ENCODE peak calls at places on chromosomes 3 and 15, in four cellular contexts. C is HepG2, K is K562, S is HCT116. N is an unnamed sample.

GRCh38 chr3:161372321-161373260 is 1.3 kb upstream of the SPTSSB start:
- DNase-seq in C (no peak), K (no peak), S (peak), N (no peak)

GRCh38 chr3:56700136-56700535 is 17.1 kb upstream of the TASOR start:
- DNase-seq in C (no peak), K (no peak), S (no peak), N (no peak)

GRCh38 chr15:93088981-93089854 is at the start of gene RGMA:
- DNase-seq in C (no peak), K (no peak), S (no peak), N (no peak)

GRCh38 chr3:115537669-115538068 is 85.6 kb upstream of the GAP43 start:
- DNase-seq in C (no peak), K (no peak), S (no peak), N (no peak)

GRCh38 chr15:86961669-86962068 is 882.0 kb downstream of the AGBL1 start:
- DNase-seq in C (no peak), K (no peak), S (no peak), N (no peak)

GRCh38 chr3:123723527-123724168 is 138.8 kb upstream of the HACD2 start:
- DNase-seq in C (peak), K (peak), S (peak), N (peak)

GRCh38 chr3:184874709-184875644 is 63.0 kb downstream of the VPS8 start:
- DNase-seq in C (peak), K (peak), S (peak), N (peak)

GRCh38 chr3:185486371-185486770 is 12.5 kb downstream of the TMEM41A start:
- DNase-seq in C (no peak), K (no peak), S (no peak), N (no peak)

GRCh38 chr3:165279471-165279870 is 83.3 kb upstream of the SLITRK3 start:
- DNase-seq in C (no peak), K (no peak), S (no peak), N (no peak)

GRCh38 chr15:41013698-41014414 is 60.6 kb downstream of the CHAC1 start:
- DNase-seq in C (no peak), K (no peak), S (no peak), N (no peak)

GRCh38 chr15:66982250-66982649 is 83.2 kb upstream of the SMAD3 start:
- DNase-seq in C (no peak), K (no peak), S (no peak), N (no peak)

GRCh38 chr3:8869613-8870012 is 93.7 kb downstream of the RAD18 start:
- DNase-seq in C (peak), K (no peak), S (peak), N (peak)

GRCh38 chr3:185737020-185737419 is 87.8 kb downstream of the IGF2BP2 start:
- DNase-seq in C (no peak), K (no peak), S (no peak), N (no peak)

GRCh38 chr15:74420193-74420905 is 13.4 kb downstream of the SEMA7A start:
- DNase-seq in C (peak), K (no peak), S (no peak), N (no peak)

GRCh38 chr3:177473184-177473583 is 275.9 kb upstream of the TBL1XR1 start:
- DNase-seq in C (no peak), K (no peak), S (no peak), N (no peak)

GRCh38 chr3:81868597-81868996 is 107.2 kb upstream of the GBE1 start:
- DNase-seq in C (no peak), K (no peak), S (no peak), N (no peak)

GRCh38 chr3:49882182-49882581 is 12.5 kb upstream of the CAMKV start:
- DNase-seq in C (no peak), K (no peak), S (no peak), N (no peak)

GRCh38 chr3:197881601-197882000 is 68.4 kb upstream of the RPL35A start:
- DNase-seq in C (no peak), K (no peak), S (no peak), N (no peak)

GRCh38 chr3:12017487-12017886 is 13.3 kb downstream of the SYN2 start:
- DNase-seq in C (no peak), K (no peak), S (no peak), N (no peak)

GRCh38 chr3:38471260-38471857 is 17.7 kb downstream of the ACVR2B start:
- DNase-seq in C (peak), K (no peak), S (no peak), N (no peak)

GRCh38 chr3:107662109-107662477 is 139.3 kb downstream of the BBX start:
- DNase-seq in C (no peak), K (no peak), S (no peak), N (no peak)

GRCh38 chr3:151843275-151843674 is 29.4 kb downstream of the AADAC start:
- DNase-seq in C (no peak), K (no peak), S (no peak), N (no peak)

GRCh38 chr3:138479355-138479964 is 45.0 kb downstream of the ESYT3 start:
- DNase-seq in C (peak), K (peak), S (peak), N (peak)

GRCh38 chr3:18446067-18446793 is 21.1 kb upstream of the SATB1 start:
- DNase-seq in C (no peak), K (no peak), S (no peak), N (no peak)

GRCh38 chr3:126577256-126577655 is 18.5 kb upstream of the C3orf22 start:
- DNase-seq in C (no peak), K (no peak), S (no peak), N (no peak)

GRCh38 chr15:82554351-82554750 is 14.1 kb upstream of the RPS17 start:
- DNase-seq in C (no peak), K (no peak), S (no peak), N (no peak)

GRCh38 chr3:49199244-49199899 is 28.0 kb downstream of the KLHDC8B start:
- DNase-seq in C (no peak), K (no peak), S (no peak), N (no peak)

GRCh38 chr3:88957751-88958452 is 149.5 kb upstream of the EPHA3 start:
- DNase-seq in C (no peak), K (no peak), S (no peak), N (no peak)

GRCh38 chr3:13378155-13378554 is 42.0 kb downstream of the NUP210 start:
- DNase-seq in C (no peak), K (no peak), S (no peak), N (no peak)

GRCh38 chr15:28979208-28979891 is 93.6 kb downstream of the APBA2 start:
- DNase-seq in C (no peak), K (no peak), S (no peak), N (no peak)

GRCh38 chr3:102979682-102980378 is 545.0 kb downstream of the ZPLD1 start:
- DNase-seq in C (no peak), K (no peak), S (peak), N (no peak)

GRCh38 chr3:162738778-162739177 is 1242.2 kb downstream of the OTOL1 start:
- DNase-seq in C (no peak), K (no peak), S (no peak), N (no peak)

GRCh38 chr3:178703268-178703975 is 167.2 kb downstream of the KCNMB2 start:
- DNase-seq in C (no peak), K (peak), S (no peak), N (peak)

GRCh38 chr3:178699810-178700209 is 163.6 kb downstream of the KCNMB2 start:
- DNase-seq in C (no peak), K (no peak), S (no peak), N (no peak)

DNA sequence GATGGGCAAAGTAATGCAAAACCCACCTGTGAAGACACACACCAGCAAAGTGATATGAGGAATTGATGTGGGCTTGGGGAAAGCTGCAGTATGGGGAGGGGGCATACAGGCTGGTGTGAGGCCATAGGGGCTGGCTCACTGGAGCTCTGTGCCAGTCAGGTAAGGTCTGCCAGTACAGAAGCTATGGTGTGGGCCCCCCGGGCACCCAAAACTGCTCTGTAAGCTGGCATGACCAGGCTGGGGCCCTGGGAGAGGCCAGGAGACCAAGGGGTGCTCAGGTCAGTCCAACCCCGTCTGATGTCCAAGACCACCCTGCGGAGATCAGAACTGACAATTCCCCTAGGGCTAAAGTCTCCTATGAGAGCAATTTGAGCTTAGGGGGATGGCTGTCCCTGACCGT is 163.1 kb downstream of the KCNMB2 start:
- DNase-seq in C (no peak), K (no peak), S (no peak), N (no peak)
- TF ChIP-seq POLR2AphosphoS5 in C (no peak), K (no peak), S (no peak), N (no peak)

GRCh38 chr3:100548053-100548452 is 55.6 kb downstream of the TMEM45A start:
- DNase-seq in C (no peak), K (no peak), S (no peak), N (no peak)
- TF ChIP-seq TCF7L2 in C (no peak), K (no peak), S (no peak), N (no peak)

DNA sequence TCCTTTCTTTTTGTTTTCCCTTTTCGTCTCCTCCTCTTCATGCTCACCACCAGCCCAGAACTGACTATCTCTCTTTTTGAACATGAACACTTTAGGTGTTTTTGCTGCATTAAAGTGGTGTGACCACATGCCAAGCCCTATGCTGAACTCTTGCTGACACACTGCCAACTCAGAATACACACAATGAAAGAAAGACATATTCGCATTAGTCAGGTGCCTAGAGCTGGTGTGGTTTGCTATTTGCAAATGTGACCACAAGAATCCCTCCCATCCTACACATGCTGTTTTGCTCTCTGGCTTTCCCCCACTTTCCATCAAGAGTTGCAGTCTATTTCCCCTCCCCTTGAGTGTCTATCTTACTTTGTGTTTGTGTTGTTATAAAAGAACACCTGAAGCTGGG is 967.8 kb upstream of the CFAP20DC start:
- DNase-seq in C (no peak), K (no peak), S (no peak), N (no peak)
- TF ChIP-seq POLR2AphosphoS5 in C (no peak), K (no peak), S (no peak), N (no peak)

GRCh38 chr3:117118604-117119003 is 409.0 kb downstream of the TUSC7 start:
- DNase-seq in C (no peak), K (no peak), S (no peak), N (no peak)
- TF ChIP-seq TCF7L2 in C (no peak), K (no peak), S (no peak), N (no peak)

GRCh38 chr3:1561397-1561796 is 468.6 kb downstream of the CNTN6 start:
- DNase-seq in C (no peak), K (no peak), S (no peak), N (no peak)
- TF ChIP-seq POLR2AphosphoS5 in C (no peak), K (no peak), S (no peak), N (no peak)

GRCh38 chr3:154224366-154224765 is 99.9 kb downstream of the DHX36 start:
- DNase-seq in C (no peak), K (no peak), S (no peak), N (no peak)
- TF ChIP-seq TCF7L2 in C (no peak), K (no peak), S (no peak), N (no peak)